ENCODE peak calls at places on chromosomes 12 and 14, in five cellular contexts. S, K, J, A and P are unnamed samples.

GRCh38 chr12:119804011-119804641 is 73.0 kb downstream of the CIT start:
- DNase-seq in A (peak), K (peak), S (peak), J (no peak), P (peak)

GRCh38 chr14:80269338-80269935 is 58.1 kb upstream of the DIO2 start:
- DNase-seq in S (no peak), J (no peak), A (peak), K (no peak), P (no peak)

GRCh38 chr14:101508948-101509729 is 52.2 kb upstream of the DIO3 start:
- DNase-seq in K (no peak), J (no peak), A (no peak), S (no peak), P (no peak)

GRCh38 chr14:69287096-69287991 is 27.4 kb downstream of the GALNT16 start:
- DNase-seq in J (no peak), A (no peak), K (no peak), S (no peak), P (no peak)

GRCh38 chr12:56484566-56484965 is 3.4 kb downstream of the GLS2 start:
- DNase-seq in A (no peak), J (no peak), K (no peak), S (no peak), P (no peak)

GRCh38 chr12:51232642-51233041 is 6.0 kb upstream of the DAZAP2 start:
- DNase-seq in S (no peak), J (no peak), K (no peak), A (no peak), P (no peak)

GRCh38 chr12:56317675-56318074 is 1.9 kb upstream of the CNPY2 start:
- DNase-seq in S (no peak), A (no peak), J (no peak), K (no peak), P (peak)

GRCh38 chr14:76958975-76959710 is 69.4 kb downstream of the IRF2BPL start:
- DNase-seq in A (peak), J (no peak), S (peak), K (no peak), P (peak)

GRCh38 chr12:126831115-126831514 is 1435.9 kb upstream of the TMEM132C start:
- DNase-seq in S (no peak), K (no peak), A (no peak), J (no peak), P (no peak)

GRCh38 chr14:73763396-73763795 is 49.2 kb upstream of the PNMA1 start:
- DNase-seq in S (no peak), J (no peak), A (no peak), K (no peak), P (no peak)

DNA sequence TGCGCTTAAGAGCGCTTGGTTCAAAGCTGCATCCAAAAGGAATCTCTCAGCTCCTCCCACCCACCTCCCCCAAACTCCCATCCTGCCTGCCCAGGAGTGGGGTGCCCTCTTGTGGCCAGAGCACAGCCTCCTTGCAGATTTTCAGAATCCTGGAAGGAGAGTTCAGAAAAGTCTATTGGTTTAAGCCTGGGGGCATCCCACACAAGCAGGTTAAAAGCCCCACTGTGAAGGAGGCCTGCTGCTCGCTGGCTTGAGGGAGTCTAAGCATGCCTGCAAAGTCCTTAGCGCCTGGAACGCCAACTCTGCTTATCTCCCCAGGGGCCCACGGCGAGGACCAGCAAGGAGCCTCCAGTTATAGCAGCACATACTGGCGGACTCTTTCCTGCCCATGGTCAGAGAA is 297.1 kb downstream of the KSR2 start:
- DNase-seq in K (peak), A (no peak), S (no peak), J (no peak), P (peak)
- TF ChIP-seq CTCF in K (peak), A (no peak), S (peak), J (no peak), P (peak)

DNA sequence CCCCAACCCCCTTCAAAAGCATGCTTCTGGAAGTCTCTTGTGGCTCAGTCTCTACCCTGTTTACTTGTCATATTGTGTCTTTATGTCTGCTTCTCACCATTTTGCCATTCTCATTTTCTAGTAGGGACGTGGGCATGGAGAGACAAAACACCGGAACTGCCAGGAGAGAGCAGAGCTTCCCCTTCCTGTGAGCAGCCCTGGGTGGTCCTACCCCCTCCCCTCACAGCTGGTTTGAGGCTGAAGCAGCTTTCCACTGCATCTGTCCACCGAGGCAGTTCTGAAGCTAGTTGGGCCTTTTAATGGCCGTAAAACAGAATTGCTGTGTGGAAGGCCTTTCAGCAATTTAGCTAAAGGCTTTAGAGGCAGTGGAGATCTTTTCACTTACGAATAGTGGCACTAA is 77.0 kb downstream of the PELI2 start:
- DNase-seq in S (no peak), J (no peak), K (peak), A (no peak), P (no peak)
- TF ChIP-seq CTCF in S (no peak), J (no peak), K (no peak), A (no peak), P (no peak)

DNA sequence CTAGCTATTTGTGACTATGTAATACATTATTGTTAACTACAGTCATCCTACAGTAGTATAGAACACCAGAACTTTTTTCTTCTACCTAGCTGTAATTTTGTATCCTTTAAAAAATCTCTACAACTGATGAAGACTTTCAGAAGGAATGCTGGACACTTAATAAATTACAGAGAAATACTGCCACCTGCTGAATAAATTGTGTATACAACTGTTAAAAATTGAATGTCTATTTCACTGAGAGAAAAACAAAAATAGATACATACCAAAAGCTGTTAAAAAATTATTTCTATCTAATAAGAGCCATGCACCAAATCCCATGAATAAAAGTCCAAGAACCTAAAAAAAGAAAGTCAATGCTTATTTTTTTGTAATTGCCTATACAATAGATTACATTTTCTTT is 6.6 kb downstream of the TSPAN19 start:
- DNase-seq in S (no peak), K (no peak), J (no peak), A (peak), P (no peak)
- TF ChIP-seq CTCF in S (peak), K (peak), J (no peak), A (peak), P (peak)

GRCh38 chr12:108459106-108459505 is 56.0 kb upstream of the FICD start:
- DNase-seq in S (no peak), K (no peak), A (no peak), J (no peak), P (no peak)

GRCh38 chr12:108454539-108455139 is 60.4 kb upstream of the FICD start:
- DNase-seq in K (no peak), A (no peak), J (no peak), S (no peak), P (no peak)

GRCh38 chr12:108457734-108458361 is 57.2 kb upstream of the FICD start:
- DNase-seq in J (no peak), A (no peak), K (no peak), S (no peak), P (no peak)

GRCh38 chr12:108455706-108456105 is 59.4 kb upstream of the FICD start:
- DNase-seq in A (no peak), S (peak), J (no peak), K (no peak), P (no peak)

GRCh38 chr12:108457006-108457733 is 57.9 kb upstream of the FICD start:
- DNase-seq in K (peak), J (no peak), S (peak), A (peak), P (peak)
- TF ChIP-seq CTCF in K (peak), J (no peak), S (peak), A (peak), P (peak)